ENCODE peak calls at places on chromosome 13, in ten cellular contexts. Z is astrocyte of the cerebellum; X is Calu3; W is CD4-positive, alpha-beta T cell; G is heart right ventricle; F is fibroblast of lung; T is CD8-positive, alpha-beta T cell; K is thoracic aorta; U is neural crest cell; R is left lung. B is an unnamed sample.

GRCh38 chr13:91308299-91308698 is 39.2 kb upstream of the MIR17HG start:
- DNase-seq in R (no peak), Z (no peak), X (no peak), G (no peak), K (no peak), F (no peak), T (no peak), U (no peak), W (no peak), B (no peak)

GRCh38 chr13:97028441-97029299 is 34.4 kb upstream of the OXGR1 start:
- DNase-seq in G (no peak), F (peak), X (peak), R (no peak), K (no peak), Z (peak), U (peak), W (peak), T (peak), B (peak)

GRCh38 chr13:34719060-34719875 is 222.8 kb upstream of the NBEA start:
- DNase-seq in G (no peak), K (no peak), X (no peak), W (no peak), R (no peak), T (no peak), F (no peak), U (no peak), Z (no peak), B (no peak)

GRCh38 chr13:45749026-45749759 is 47.1 kb downstream of the CBY2 start:
- DNase-seq in U (no peak), G (no peak), Z (no peak), X (no peak), R (no peak), W (no peak), T (no peak), K (no peak), F (no peak), B (no peak)

GRCh38 chr13:45370922-45371406 is 30.0 kb upstream of the TPT1 start:
- DNase-seq in F (peak), G (peak), X (no peak), Z (peak), T (peak), R (peak), U (peak), W (peak), K (peak), B (peak)

GRCh38 chr13:38902551-38902950 is 88.1 kb downstream of the STOML3 start:
- DNase-seq in F (no peak), Z (no peak), K (no peak), U (no peak), X (no peak), R (no peak), T (no peak), G (no peak), W (no peak), B (no peak)

GRCh38 chr13:114106991-114107685 is 25.3 kb downstream of the RASA3 start:
- DNase-seq in U (no peak), G (no peak), K (no peak), F (no peak), X (no peak), T (no peak), W (no peak), R (no peak), Z (no peak), B (no peak)

GRCh38 chr13:43546260-43546659 is 240.5 kb downstream of the ENOX1 start:
- DNase-seq in W (no peak), R (no peak), Z (no peak), T (no peak), K (no peak), U (no peak), F (peak), G (peak), X (no peak), B (no peak)

GRCh38 chr13:92838786-92839185 is 387.8 kb upstream of the GPC6 start:
- DNase-seq in R (no peak), G (no peak), Z (peak), U (no peak), F (peak), K (no peak), W (no peak), X (no peak), T (no peak), B (no peak)

GRCh38 chr13:113926301-113926761 is 47.5 kb downstream of the C13orf46 start:
- DNase-seq in Z (no peak), G (no peak), X (no peak), F (peak), W (no peak), T (no peak), R (no peak), U (no peak), K (no peak), B (peak)

GRCh38 chr13:35630551-35631275 is 154.2 kb upstream of the MAB21L1 start:
- DNase-seq in X (peak), U (no peak), T (no peak), K (no peak), R (no peak), W (no peak), Z (peak), G (no peak), F (peak), B (no peak)

GRCh38 chr13:111326981-111327642 is 6.7 kb downstream of the TEX29 start:
- DNase-seq in F (no peak), R (peak), X (no peak), T (no peak), Z (no peak), W (no peak), U (no peak), K (no peak), G (no peak), B (no peak)

GRCh38 chr13:111121421-111121820 is 6.3 kb downstream of the ARHGEF7 start:
- DNase-seq in R (no peak), Z (no peak), F (no peak), G (no peak), X (no peak), K (no peak), T (no peak), W (no peak), U (no peak), B (no peak)

GRCh38 chr13:21799671-21800070 is 128.8 kb downstream of the FGF9 start:
- DNase-seq in W (no peak), T (no peak), Z (no peak), U (no peak), F (no peak), K (no peak), G (no peak), R (no peak), X (no peak), B (no peak)

GRCh38 chr13:80921971-80922370 is 581.0 kb upstream of the SPRY2 start:
- DNase-seq in R (no peak), K (no peak), F (peak), X (no peak), W (no peak), Z (no peak), G (no peak), T (no peak), U (no peak), B (no peak)

GRCh38 chr13:43908156-43909126 is 28.7 kb downstream of the LACC1 start:
- DNase-seq in U (peak), T (no peak), Z (peak), R (no peak), K (no peak), W (no peak), F (peak), X (peak), G (no peak), B (no peak)

GRCh38 chr13:46665630-46666482 is 112.9 kb downstream of the LRCH1 start:
- DNase-seq in U (no peak), R (no peak), F (no peak), W (no peak), T (no peak), Z (no peak), G (no peak), K (no peak), X (no peak), B (no peak)

GRCh38 chr13:46541210-46541609 is 11.8 kb upstream of the LRCH1 start:
- DNase-seq in R (no peak), X (no peak), G (no peak), U (no peak), W (no peak), Z (no peak), K (no peak), F (no peak), T (no peak), B (no peak)

GRCh38 chr13:23707674-23708073 is 137.5 kb downstream of the TNFRSF19 start:
- DNase-seq in R (no peak), Z (no peak), W (no peak), X (peak), F (peak), U (no peak), G (no peak), K (no peak), T (no peak), B (no peak)
- TF ChIP-seq CTCF in R (peak), Z (peak), W (no peak), X (no peak), F (peak), U (peak), G (no peak), K (no peak), T (no peak), B (no peak)

GRCh38 chr13:94716016-94716415 is 3.7 kb upstream of the SOX21 start:
- DNase-seq in G (no peak), X (no peak), R (no peak), W (no peak), F (no peak), Z (no peak), T (no peak), K (no peak), U (no peak), B (no peak)
- TF ChIP-seq CTCF in G (no peak), X (no peak), R (no peak), W (no peak), F (peak), Z (peak), T (no peak), K (no peak), U (peak), B (no peak)

DNA sequence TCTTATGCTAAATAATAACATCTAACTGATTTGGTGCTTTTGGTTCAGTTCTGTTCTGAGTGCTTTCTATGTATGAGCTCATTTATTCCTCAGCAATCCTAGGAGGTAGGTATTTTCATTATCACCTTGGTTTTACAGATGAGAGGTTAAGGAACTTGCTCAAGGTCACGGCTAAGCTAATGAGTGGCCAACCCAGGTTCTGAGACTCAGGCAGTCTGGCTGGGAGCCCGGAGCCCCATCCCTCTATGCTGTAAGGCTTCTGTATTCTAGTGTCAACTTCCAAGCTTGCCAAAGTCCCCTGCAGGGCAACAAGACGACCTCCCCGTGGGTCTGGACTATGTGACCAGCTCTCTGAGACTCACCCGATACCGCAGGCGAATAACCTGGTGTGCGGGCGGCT is 60.5 kb downstream of the PARP4 start:
- DNase-seq in U (no peak), Z (no peak), R (no peak), F (no peak), T (no peak), K (no peak), G (no peak), W (no peak), X (no peak), B (no peak)
- TF ChIP-seq CTCF in U (no peak), Z (no peak), R (no peak), F (no peak), T (no peak), K (no peak), G (no peak), W (no peak), X (no peak), B (no peak)

GRCh38 chr13:49649244-49649962 is 21.1 kb downstream of the ARL11 start:
- DNase-seq in Z (no peak), G (no peak), U (no peak), R (no peak), T (no peak), X (no peak), F (peak), K (no peak), W (no peak), B (no peak)
- TF ChIP-seq CTCF in Z (peak), G (peak), U (peak), R (no peak), T (no peak), X (no peak), F (peak), K (peak), W (no peak), B (no peak)

GRCh38 chr13:95552539-95553270 is at the start of gene CLDN10:
- DNase-seq in Z (no peak), W (no peak), T (no peak), X (peak), R (peak), F (no peak), G (no peak), U (peak), K (no peak), B (peak)
- TF ChIP-seq CTCF in Z (peak), W (no peak), T (no peak), X (no peak), R (no peak), F (no peak), G (peak), U (peak), K (no peak), B (peak)

GRCh38 chr13:29713841-29714240 is 118.4 kb upstream of the SLC7A1 start:
- DNase-seq in W (no peak), F (peak), G (no peak), Z (no peak), T (no peak), U (no peak), K (no peak), R (no peak), X (no peak), B (no peak)
- TF ChIP-seq CTCF in W (peak), F (peak), G (no peak), Z (peak), T (peak), U (peak), K (peak), R (peak), X (no peak), B (peak)

B was measured in mesothelial cell of epicardium.